ENCODE peak calls at places on chromosome 3, in seven cellular contexts. U is dorsolateral prefrontal cortex, C is fibroblast of mammary gland, W is tibial artery, G is Panc1, T is HepG2, A is nephron progenitor cell. S is an unnamed sample.

GRCh38 chr3:48215466-48215865 is 7.8 kb upstream of the CAMP start:
- DNase-seq in A (no peak), G (no peak), U (no peak), C (peak; percentile 52), W (peak; percentile 77), T (no peak), S (no peak)

GRCh38 chr3:47103619-47104018 is 60.3 kb downstream of the SETD2 start:
- DNase-seq in C (no peak), W (no peak), T (peak; percentile 74), G (no peak), A (no peak), U (no peak), S (no peak)

GRCh38 chr3:57006949-57007419 is 53.5 kb upstream of the SPATA12 start:
- DNase-seq in U (no peak), G (no peak), W (no peak), T (no peak), C (peak; percentile 71), A (peak; percentile 36), S (peak; percentile 36)

GRCh38 chr3:172980849-172981248 is 160.2 kb downstream of the SPATA16 start:
- DNase-seq in A (no peak), U (no peak), W (no peak), C (no peak), G (no peak), T (no peak), S (no peak)

GRCh38 chr3:127456471-127457093 is 134.0 kb downstream of the TPRA1 start:
- DNase-seq in G (no peak), U (peak; percentile 66), T (no peak), C (peak; percentile 69), W (peak; percentile 54), A (no peak), S (no peak)

GRCh38 chr3:190586631-190587000 is 72.7 kb downstream of the IL1RAP start:
- DNase-seq in W (no peak), C (peak; percentile 86), T (no peak), U (no peak), G (no peak), A (no peak), S (no peak)

GRCh38 chr3:23501201-23501824 is 298.2 kb downstream of the UBE2E2 start:
- DNase-seq in W (no peak), T (no peak), C (peak; percentile 11), U (no peak), G (no peak), A (no peak), S (no peak)

GRCh38 chr3:50604628-50605588 is 6.7 kb downstream of the CISH start:
- DNase-seq in U (no peak), T (no peak), C (no peak), G (no peak), W (no peak), A (no peak), S (no peak)

GRCh38 chr3:45994661-45995369 is 809 bp downstream of the FYCO1 start:
- DNase-seq in C (no peak), A (no peak), G (no peak), U (no peak), W (no peak), T (peak; percentile 7), S (peak; percentile 77)

GRCh38 chr3:58333206-58334012 is 717 bp downstream of the PXK start:
- DNase-seq in T (no peak), G (no peak), A (peak; percentile 52), U (peak; percentile 36), C (peak; percentile 29), W (peak; percentile 68), S (peak; percentile 75)

GRCh38 chr3:143720381-143720780 is 127.9 kb downstream of the SLC9A9 start:
- DNase-seq in G (no peak), U (no peak), T (no peak), A (no peak), C (no peak), W (no peak), S (no peak)

GRCh38 chr3:123307064-123307463 is 105.3 kb downstream of the SEC22A start:
- DNase-seq in C (no peak), A (no peak), T (no peak), G (no peak), W (no peak), U (no peak), S (no peak)

GRCh38 chr3:186286114-186286513 is 75.9 kb downstream of the DGKG start:
- DNase-seq in T (no peak), A (no peak), C (peak; percentile 54), W (no peak), G (no peak), U (no peak), S (no peak)

GRCh38 chr3:142886938-142887337 is 1.9 kb downstream of the PCOLCE2 start:
- DNase-seq in T (no peak), W (no peak), C (peak; percentile 80), U (no peak), A (no peak), G (no peak), S (no peak)

GRCh38 chr3:11154036-11154952 is at the start of gene HRH1:
- DNase-seq in W (peak; percentile 74), C (no peak), U (no peak), A (peak; percentile 69), G (no peak), T (no peak), S (no peak)

GRCh38 chr3:152438706-152439105 is 170.0 kb downstream of the MBNL1 start:
- DNase-seq in T (no peak), A (no peak), G (no peak), U (no peak), W (no peak), C (no peak), S (no peak)

GRCh38 chr3:106943071-106943470 is 434.2 kb upstream of the CCDC54 start:
- DNase-seq in W (no peak), G (no peak), U (no peak), A (no peak), C (peak; percentile 14), T (no peak), S (no peak)

GRCh38 chr3:116331370-116331769 is 113.9 kb downstream of the LSAMP start:
- DNase-seq in C (no peak), U (no peak), T (no peak), G (no peak), A (no peak), W (no peak), S (no peak)

GRCh38 chr3:16427309-16427965 is 86.1 kb downstream of the RFTN1 start:
- DNase-seq in U (no peak), A (no peak), G (no peak), T (no peak), C (peak; percentile 97), W (no peak), S (no peak)

GRCh38 chr3:171704002-171704401 is 106.3 kb downstream of the PLD1 start:
- DNase-seq in W (no peak), U (no peak), T (peak; percentile 9), C (peak; percentile 60), G (no peak), A (no peak), S (no peak)
- TF ChIP-seq CTCF in W (peak; percentile 42), U (peak; percentile 22), T (peak; percentile 26), C (peak; percentile 71), G (peak; percentile 62), A (no peak), S (peak; percentile 39)

GRCh38 chr3:31610700-31611275 is 78.1 kb downstream of the STT3B start:
- DNase-seq in G (no peak), W (no peak), A (no peak), C (peak; percentile 53), U (peak; percentile 14), T (peak; percentile 23), S (no peak)
- TF ChIP-seq CTCF in G (peak; percentile 48), W (peak; percentile 22), A (no peak), C (peak; percentile 62), U (peak; percentile 50), T (peak; percentile 63), S (no peak)

GRCh38 chr3:39443530-39443929 is 23.9 kb upstream of the MOBP start:
- DNase-seq in G (no peak), T (peak; percentile 7), C (no peak), U (no peak), W (no peak), A (no peak), S (no peak)
- TF ChIP-seq CTCF in G (peak; percentile 29), T (peak; percentile 54), C (peak; percentile 16), U (no peak), W (no peak), A (no peak), S (no peak)

DNA sequence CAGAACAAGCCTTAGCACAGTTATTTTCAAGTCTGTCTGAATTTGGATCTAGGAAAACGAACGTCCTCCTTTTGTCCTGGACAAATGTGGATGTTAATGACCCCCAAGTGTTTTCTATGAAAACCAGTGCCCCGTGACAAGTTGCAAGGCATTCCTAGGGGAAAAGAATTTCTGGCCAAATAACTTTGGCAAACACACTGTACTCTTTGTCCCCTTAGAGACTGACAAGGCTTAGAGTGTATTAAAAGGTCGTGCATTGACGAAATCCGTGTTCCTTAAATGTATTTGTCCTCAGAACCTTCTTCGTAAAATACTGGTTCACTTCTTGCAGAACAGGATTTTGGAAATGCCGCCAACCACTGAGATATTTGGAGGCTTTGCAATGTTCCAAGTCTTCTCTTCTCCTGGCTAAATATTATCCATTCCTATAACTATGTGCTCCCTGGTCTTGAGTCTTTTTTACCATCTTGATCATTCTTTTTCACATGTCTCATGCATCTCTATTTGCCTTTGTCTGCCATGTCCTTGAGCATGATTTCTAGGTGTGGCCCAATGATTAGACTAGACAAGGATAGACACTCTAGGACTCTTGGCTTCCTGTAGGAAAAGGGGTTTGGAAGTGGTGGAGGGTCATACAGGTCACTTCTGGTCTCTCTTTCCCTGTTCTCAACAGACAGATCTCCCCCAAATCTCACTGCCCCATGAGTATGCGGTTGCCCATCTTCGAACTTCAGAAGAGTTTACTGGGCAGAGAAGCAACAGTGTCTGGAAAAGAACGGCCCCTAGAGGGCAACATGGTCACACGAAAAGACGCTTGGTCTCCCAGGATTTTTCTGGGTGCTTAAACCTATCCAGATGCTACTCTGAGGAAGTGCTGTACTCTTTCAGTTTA is 117.5 kb downstream of the EDEM1 start:
- DNase-seq in C (peak; percentile 56), U (peak; percentile 76), A (peak; percentile 64), G (peak; percentile 12), T (peak; percentile 34), W (no peak), S (peak; percentile 39)
- TF ChIP-seq CTCF in C (peak; percentile 56), U (peak; percentile 67), A (peak; percentile 77), G (peak; percentile 76), T (peak; percentile 84), W (peak; percentile 24), S (peak; percentile 64)

GRCh38 chr3:192928720-192929119 is 11.1 kb upstream of the MB21D2 start:
- DNase-seq in C (no peak), W (no peak), A (no peak), T (no peak), G (no peak), U (no peak), S (no peak)
- TF ChIP-seq CTCF in C (no peak), W (no peak), A (no peak), T (no peak), G (no peak), U (no peak), S (no peak)

GRCh38 chr3:78070188-78070587 is 1030.3 kb downstream of the ROBO2 start:
- DNase-seq in U (no peak), W (no peak), T (no peak), C (no peak), A (no peak), G (no peak), S (no peak)

DNA sequence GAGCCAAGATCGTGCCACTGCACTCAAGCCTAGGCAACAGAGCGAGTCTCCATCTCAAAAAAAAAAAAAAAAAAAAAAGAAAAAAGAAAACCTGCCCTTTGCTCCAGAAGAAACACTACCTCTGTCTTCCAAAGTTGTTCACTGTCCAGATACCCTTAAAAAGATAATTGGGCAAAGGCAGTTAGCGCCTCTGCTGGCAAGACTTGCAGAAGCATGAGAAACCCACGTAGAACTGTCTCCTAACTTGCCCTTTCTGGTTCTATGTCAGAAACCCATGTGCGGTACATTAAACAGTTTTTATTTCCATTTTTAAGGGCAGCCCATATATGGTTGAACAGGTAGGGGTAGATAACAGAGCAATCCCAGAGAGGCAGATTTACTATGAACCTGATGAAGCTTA is 1026.4 kb downstream of the ROBO2 start:
- DNase-seq in W (no peak), C (no peak), G (no peak), A (no peak), U (no peak), T (no peak), S (no peak)
- TF ChIP-seq CTCF in W (no peak), C (no peak), G (peak; percentile 17), A (no peak), U (no peak), T (no peak), S (no peak)